ENCODE peak calls at places on chromosomes 7 and 10, in four cellular contexts. One of them, this sample, is unnamed.

GRCh38 chr10:110056822-110057221 is 49.0 kb downstream of the ADD3 start:
- DNase-seq in H9: no peak
- DNase-seq in neuronal stem cell: no peak
- DNase-seq in IMR-90: peak; percentile 57
- DNase-seq in this sample: no peak

GRCh38 chr10:21500578-21500910 is 24.9 kb downstream of the SKIDA1 start:
- DNase-seq in IMR-90: no peak
- DNase-seq in neuronal stem cell: no peak
- DNase-seq in H9: no peak
- DNase-seq in this sample: no peak

GRCh38 chr10:26781797-26782196 is 79.0 kb downstream of the ABI1 start:
- DNase-seq in H9: no peak
- DNase-seq in IMR-90: peak; percentile 38
- DNase-seq in neuronal stem cell: no peak
- DNase-seq in this sample: no peak

GRCh38 chr10:48463318-48464003 is 141.4 kb downstream of the ARHGAP22 start:
- DNase-seq in neuronal stem cell: no peak
- DNase-seq in IMR-90: no peak
- DNase-seq in H9: peak; percentile 31
- DNase-seq in this sample: no peak

GRCh38 chr10:18104223-18104872 is 35.9 kb upstream of the CACNB2 start:
- DNase-seq in IMR-90: peak; percentile 43
- DNase-seq in H9: peak; percentile 36
- DNase-seq in neuronal stem cell: peak; percentile 41
- DNase-seq in this sample: peak; percentile 30

GRCh38 chr7:47180268-47180826 is 401.6 kb downstream of the TNS3 start:
- DNase-seq in IMR-90: peak; percentile 72
- DNase-seq in neuronal stem cell: peak; percentile 67
- DNase-seq in H9: peak; percentile 52
- DNase-seq in this sample: peak; percentile 32

GRCh38 chr7:155979994-155980393 is 167.7 kb upstream of the SHH start:
- DNase-seq in neuronal stem cell: no peak
- DNase-seq in H9: peak; percentile 12
- DNase-seq in IMR-90: no peak
- DNase-seq in this sample: no peak

GRCh38 chr10:35635576-35635975 is 6.5 kb downstream of the FZD8 start:
- DNase-seq in H9: peak; percentile 52
- DNase-seq in IMR-90: peak; percentile 74
- DNase-seq in neuronal stem cell: peak; percentile 62
- DNase-seq in this sample: peak; percentile 88

GRCh38 chr7:155533827-155534690 is 12.3 kb downstream of the CNPY1 start:
- DNase-seq in H9: peak; percentile 79
- DNase-seq in neuronal stem cell: peak; percentile 65
- DNase-seq in IMR-90: no peak
- DNase-seq in this sample: no peak

GRCh38 chr7:94288091-94288490 is 106.6 kb upstream of the COL1A2 start:
- DNase-seq in neuronal stem cell: no peak
- DNase-seq in IMR-90: peak; percentile 34
- DNase-seq in H9: no peak
- DNase-seq in this sample: peak; percentile 46

GRCh38 chr10:19532411-19532810 is 283.8 kb upstream of the PLXDC2 start:
- DNase-seq in IMR-90: no peak
- DNase-seq in H9: no peak
- DNase-seq in neuronal stem cell: no peak
- DNase-seq in this sample: no peak

GRCh38 chr10:15236340-15236739 is 67.8 kb upstream of the NMT2 start:
- DNase-seq in IMR-90: no peak
- DNase-seq in H9: no peak
- DNase-seq in neuronal stem cell: no peak
- DNase-seq in this sample: no peak

GRCh38 chr7:93574269-93574645 is 267 bp downstream of the CALCR start:
- DNase-seq in H9: peak; percentile 46
- DNase-seq in IMR-90: no peak
- DNase-seq in neuronal stem cell: no peak
- DNase-seq in this sample: no peak

GRCh38 chr10:78028438-78029293 is 649 bp downstream of the POLR3A start:
- DNase-seq in IMR-90: peak; percentile 57
- DNase-seq in neuronal stem cell: peak; percentile 20
- DNase-seq in H9: no peak
- DNase-seq in this sample: peak; percentile 34

GRCh38 chr10:98006266-98006665 is 24.2 kb downstream of the CRTAC1 start:
- DNase-seq in neuronal stem cell: no peak
- DNase-seq in H9: peak; percentile 81
- DNase-seq in IMR-90: no peak
- DNase-seq in this sample: no peak

GRCh38 chr7:103065666-103066065 is 8.9 kb downstream of the FBXL13 start:
- DNase-seq in H9: peak; percentile 60
- DNase-seq in neuronal stem cell: peak; percentile 5
- DNase-seq in IMR-90: peak; percentile 30
- DNase-seq in this sample: no peak

GRCh38 chr10:126439947-126440346 is 51.7 kb upstream of the ADAM12 start:
- DNase-seq in IMR-90: no peak
- DNase-seq in H9: no peak
- DNase-seq in neuronal stem cell: no peak
- DNase-seq in this sample: peak; percentile 93

GRCh38 chr7:29988391-29989256 is 977 bp downstream of the SCRN1 start:
- DNase-seq in IMR-90: peak; percentile 73
- DNase-seq in H9: peak; percentile 68
- DNase-seq in neuronal stem cell: peak; percentile 26
- DNase-seq in this sample: no peak

GRCh38 chr7:107995184-107996071 is 7.5 kb downstream of the LAMB1 start:
- DNase-seq in H9: peak; percentile 65
- DNase-seq in IMR-90: peak; percentile 85
- DNase-seq in neuronal stem cell: peak; percentile 71
- DNase-seq in this sample: peak; percentile 38

GRCh38 chr10:27188259-27188658 is 33.1 kb downstream of the MASTL start:
- DNase-seq in H9: no peak
- DNase-seq in neuronal stem cell: no peak
- DNase-seq in IMR-90: no peak
- DNase-seq in this sample: no peak

GRCh38 chr7:12281026-12281425 is 69.9 kb downstream of the TMEM106B start:
- DNase-seq in H9: no peak
- DNase-seq in IMR-90: peak; percentile 5
- DNase-seq in neuronal stem cell: no peak
- DNase-seq in this sample: no peak

GRCh38 chr7:47088329-47089067 is 493.4 kb downstream of the TNS3 start:
- DNase-seq in neuronal stem cell: peak; percentile 59
- DNase-seq in IMR-90: peak; percentile 67
- DNase-seq in H9: peak; percentile 69
- DNase-seq in this sample: peak; percentile 30

GRCh38 chr10:13338337-13339128 is 9.6 kb downstream of the SEPHS1 start:
- DNase-seq in neuronal stem cell: no peak
- DNase-seq in IMR-90: peak; percentile 52
- DNase-seq in H9: no peak
- DNase-seq in this sample: no peak

DNA sequence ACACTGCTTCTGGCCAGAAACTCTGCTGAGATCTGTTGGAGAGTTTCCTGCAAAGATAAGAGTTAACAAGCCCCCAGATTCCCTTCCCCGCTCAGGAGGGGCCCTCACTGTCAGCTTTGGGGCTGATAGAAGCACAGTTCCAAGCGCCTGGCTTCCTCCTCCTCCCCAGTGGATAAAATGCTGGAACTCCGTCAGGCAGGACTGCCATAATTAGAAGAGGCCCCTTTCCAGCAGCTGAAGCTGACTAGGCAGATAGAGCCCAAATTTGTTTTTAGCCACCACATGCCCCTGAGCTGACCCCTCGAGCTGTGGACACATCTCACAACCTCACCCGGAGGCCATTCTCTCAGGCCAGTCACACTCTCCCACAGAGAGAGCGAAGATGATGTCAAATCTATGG is 89.4 kb downstream of the TBXAS1 start:
- DNase-seq in H9: no peak
- DNase-seq in IMR-90: no peak
- DNase-seq in neuronal stem cell: no peak
- DNase-seq in this sample: no peak
- H2AK5ac ChIP-seq in H9: no peak overlapping the region
- H2AK5ac ChIP-seq in IMR-90: peak overlapping the region; percentile 7
- H2AK5ac ChIP-seq in neuronal stem cell: no peak overlapping the region
- H2AK5ac ChIP-seq in this sample: no peak overlapping the region

GRCh38 chr7:27165089-27165654 is at the start of gene HOXA9:
- DNase-seq in H9: no peak
- DNase-seq in IMR-90: peak; percentile 61
- DNase-seq in neuronal stem cell: no peak
- DNase-seq in this sample: no peak

GRCh38 chr7:27167170-27167505 is 1.8 kb upstream of the HOXA9 start:
- DNase-seq in neuronal stem cell: no peak
- DNase-seq in H9: no peak
- DNase-seq in IMR-90: no peak
- DNase-seq in this sample: no peak

GRCh38 chr7:27165655-27166474 is 528 bp upstream of the HOXA9 start:
- DNase-seq in neuronal stem cell: no peak
- DNase-seq in H9: no peak
- DNase-seq in IMR-90: no peak
- DNase-seq in this sample: no peak

GRCh38 chr7:27167916-27168264 is 2.6 kb upstream of the HOXA9 start:
- DNase-seq in H9: no peak
- DNase-seq in IMR-90: no peak
- DNase-seq in neuronal stem cell: no peak
- DNase-seq in this sample: no peak

GRCh38 chr7:27166475-27167169 is 1.3 kb upstream of the HOXA9 start:
- DNase-seq in H9: no peak
- DNase-seq in IMR-90: no peak
- DNase-seq in neuronal stem cell: no peak
- DNase-seq in this sample: no peak
- H2BK120ac ChIP-seq in H9: no peak overlapping the region
- H2BK120ac ChIP-seq in IMR-90: no peak overlapping the region
- H2BK120ac ChIP-seq in neuronal stem cell: peak overlapping the region; percentile 61
- H2BK120ac ChIP-seq in this sample: no peak overlapping the region

GRCh38 chr7:150382123-150382843 is 3.2 kb downstream of the ZNF775 start:
- DNase-seq in IMR-90: no peak
- DNase-seq in neuronal stem cell: no peak
- DNase-seq in H9: no peak
- DNase-seq in this sample: no peak

GRCh38 chr7:150382844-150383225 is 3.7 kb downstream of the ZNF775 start:
- DNase-seq in neuronal stem cell: no peak
- DNase-seq in IMR-90: no peak
- DNase-seq in H9: no peak
- DNase-seq in this sample: no peak

GRCh38 chr7:150380463-150380862 is 1.3 kb downstream of the ZNF775 start:
- DNase-seq in H9: no peak
- DNase-seq in IMR-90: no peak
- DNase-seq in neuronal stem cell: no peak
- DNase-seq in this sample: no peak

GRCh38 chr7:150381096-150381495 is 2.0 kb downstream of the ZNF775 start:
- DNase-seq in neuronal stem cell: no peak
- DNase-seq in H9: no peak
- DNase-seq in IMR-90: no peak
- DNase-seq in this sample: no peak

GRCh38 chr7:150381785-150382122 is 2.6 kb downstream of the ZNF775 start:
- DNase-seq in neuronal stem cell: no peak
- DNase-seq in IMR-90: no peak
- DNase-seq in H9: no peak
- DNase-seq in this sample: no peak
- H3K79me1 ChIP-seq in neuronal stem cell: peaks cover 6% of the 10 kb centered on the region
- H3K79me1 ChIP-seq in IMR-90: peaks cover 21% of the 10 kb centered on the region
- H3K79me1 ChIP-seq in H9: no peaks in the 10 kb centered on the region
- H3K79me1 ChIP-seq in this sample: peaks cover 24% of the 10 kb centered on the region

GRCh38 chr7:113684165-113684564 is 234.6 kb downstream of the PPP1R3A start:
- DNase-seq in H9: no peak
- DNase-seq in neuronal stem cell: no peak
- DNase-seq in IMR-90: no peak
- DNase-seq in this sample: no peak
- H2AK5ac ChIP-seq in H9: no peak overlapping the region
- H2AK5ac ChIP-seq in neuronal stem cell: no peak overlapping the region
- H2AK5ac ChIP-seq in IMR-90: no peak overlapping the region
- H2AK5ac ChIP-seq in this sample: no peak overlapping the region

DNA sequence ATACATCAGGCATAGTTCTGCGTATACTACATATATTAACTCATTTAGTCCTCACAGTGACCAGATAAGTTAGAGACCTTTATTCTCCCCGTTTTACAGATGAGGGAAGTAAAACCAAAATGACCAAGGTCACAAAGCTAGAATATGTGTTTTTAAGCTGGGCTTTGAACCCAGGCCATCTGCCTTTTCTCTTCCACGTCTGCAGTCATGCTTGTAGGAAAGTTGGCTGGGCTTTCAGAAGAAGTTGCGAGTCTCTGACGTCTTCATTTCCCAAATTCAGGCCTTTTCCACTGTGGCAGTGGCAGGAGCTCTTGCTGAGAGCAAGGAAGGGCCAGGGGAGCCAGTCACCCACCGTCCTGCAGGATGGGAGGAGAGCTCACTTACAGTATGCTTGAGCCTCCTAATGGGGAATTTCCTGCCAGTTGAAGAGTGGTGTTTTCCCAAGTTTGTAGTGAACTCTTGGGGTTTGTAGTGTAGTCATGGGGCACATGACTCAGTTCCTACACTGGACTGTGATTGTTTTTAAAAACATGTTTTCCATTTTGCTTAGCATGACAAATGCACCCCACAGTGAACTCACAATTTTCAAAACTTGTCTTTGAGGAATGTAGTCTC is 34.2 kb downstream of the CYP17A1 start:
- DNase-seq in H9: peak; percentile 83
- DNase-seq in IMR-90: peak; percentile 99
- DNase-seq in neuronal stem cell: no peak
- DNase-seq in this sample: peak; percentile 42
- H2BK120ac ChIP-seq in H9: no peak overlapping the region
- H2BK120ac ChIP-seq in IMR-90: peak overlapping the region; percentile 83
- H2BK120ac ChIP-seq in neuronal stem cell: no peak overlapping the region
- H2BK120ac ChIP-seq in this sample: peak overlapping the region; percentile 65

DNA sequence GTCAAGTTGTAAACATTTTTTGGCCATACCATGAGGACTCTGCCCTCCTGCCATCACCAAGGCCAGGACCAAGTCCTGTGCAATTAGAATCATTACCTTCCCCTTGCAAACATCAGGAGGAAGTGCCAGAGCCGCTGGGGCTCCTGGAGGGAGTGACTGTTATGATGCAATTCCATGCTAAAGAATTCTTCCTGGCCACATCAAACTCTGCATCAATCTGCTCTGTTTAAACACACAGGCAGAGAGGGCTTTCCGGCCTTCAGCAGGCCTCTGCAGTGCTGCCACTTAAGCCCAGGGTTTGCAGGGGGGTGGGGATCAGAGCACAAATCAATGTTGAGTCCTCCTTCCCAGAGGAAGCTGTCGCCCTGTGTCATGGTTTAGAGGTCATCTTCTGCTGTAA is 58.1 kb downstream of the CTBP2 start:
- DNase-seq in H9: no peak
- DNase-seq in neuronal stem cell: no peak
- DNase-seq in IMR-90: peak; percentile 81
- DNase-seq in this sample: no peak
- H3K79me1 ChIP-seq in H9: peaks cover 3% of the 10 kb centered on the region
- H3K79me1 ChIP-seq in neuronal stem cell: peaks cover 17% of the 10 kb centered on the region
- H3K79me1 ChIP-seq in IMR-90: peaks cover 53% of the 10 kb centered on the region
- H3K79me1 ChIP-seq in this sample: no peaks in the 10 kb centered on the region

This sample was measured in trophoblast cell.